ENCODE peak calls at places on chromosomes 1 and 21, in ten cellular contexts. H is T-helper 1 cell, G is T-cell, M is HFFc6, J is coronary artery, K is Karpas-422, Y is neural progenitor cell, S is IMR-90, Z is NCI-H82, L is HuH-7. W is an unnamed sample.

GRCh38 chr1:233635765-233636502 is 22.0 kb downstream of the KCNK1 start:
- DNase-seq in H (no peak), G (no peak), M (no peak), J (no peak), K (no peak), Y (no peak), S (peak; percentile 62), Z (peak; percentile 95), L (no peak), W (no peak)

GRCh38 chr1:231334079-231334666 is 3.5 kb downstream of the EXOC8 start:
- DNase-seq in H (no peak), G (no peak), M (no peak), J (no peak), K (no peak), Y (no peak), S (no peak), Z (peak; percentile 24), L (no peak), W (no peak)

GRCh38 chr1:206498685-206499084 is 8.6 kb upstream of the RASSF5 start:
- DNase-seq in H (no peak), G (no peak), M (no peak), J (no peak), K (no peak), Y (no peak), S (no peak), Z (no peak), L (no peak), W (no peak)

GRCh38 chr1:146007048-146007784 is 10.8 kb upstream of the TXNIP start:
- DNase-seq in H (peak; percentile 25), G (peak; percentile 48), M (peak; percentile 70), J (no peak), K (peak; percentile 96), Y (peak; percentile 80), S (peak; percentile 78), Z (peak; percentile 88), L (peak; percentile 50), W (peak; percentile 92)

GRCh38 chr1:44862829-44863406 is 19.9 kb upstream of the PTCH2 start:
- DNase-seq in H (no peak), G (no peak), M (peak; percentile 55), J (no peak), K (no peak), Y (no peak), S (peak; percentile 66), Z (peak; percentile 35), L (no peak), W (peak; percentile 93)

GRCh38 chr1:67534627-67535065 is 104.4 kb upstream of the SERBP1 start:
- DNase-seq in H (no peak), G (no peak), M (peak; percentile 37), J (no peak), K (peak; percentile 23), Y (no peak), S (peak; percentile 69), Z (peak; percentile 52), L (no peak), W (no peak)

GRCh38 chr21:34667761-34668160 is 1.0 kb upstream of the CLIC6 start:
- DNase-seq in H (no peak), G (no peak), M (no peak), J (no peak), K (no peak), Y (no peak), S (no peak), Z (no peak), L (no peak), W (no peak)

GRCh38 chr21:35987475-35987874 is 72.9 kb downstream of the SETD4 start:
- DNase-seq in H (no peak), G (no peak), M (no peak), J (no peak), K (no peak), Y (no peak), S (no peak), Z (no peak), L (no peak), W (no peak)

GRCh38 chr1:151292207-151293030 is 10.3 kb downstream of the ZNF687 start:
- DNase-seq in H (no peak), G (no peak), M (no peak), J (no peak), K (no peak), Y (no peak), S (no peak), Z (peak; percentile 26), L (no peak), W (no peak)

W was measured in fibroblast of the aortic adventitia.